ENCODE peak calls at places on chromosomes 1 and 21, in ten cellular contexts. One of them, this sample, is unnamed.

GRCh38 chr1:27568247-27569087 is 35.5 kb downstream of the AHDC1 start:
- DNase-seq in hepatic stellate cell: peak; percentile 94
- DNase-seq in A172: peak; percentile 81
- DNase-seq in substantia nigra: peak; percentile 50
- DNase-seq in EH: peak; percentile 94
- DNase-seq in neuronal stem cell: peak; percentile 91
- DNase-seq in fibroblast of pulmonary artery: peak; percentile 90
- DNase-seq in stimulated activated CD4-positive, alpha-beta T cell treated with anti-CD3 and anti-CD28 coated beads, Interleukin-4, amount 100 ng/mL, for 24 hours: peak; percentile 90
- DNase-seq in HFF-Myc: peak; percentile 61
- DNase-seq in cardiac muscle cell: peak; percentile 96
- DNase-seq in this sample: peak; percentile 88

GRCh38 chr1:214328770-214329455 is 48.0 kb downstream of the SMYD2 start:
- DNase-seq in hepatic stellate cell: peak; percentile 86
- DNase-seq in A172: peak; percentile 90
- DNase-seq in substantia nigra: peak; percentile 71
- DNase-seq in EH: peak; percentile 84
- DNase-seq in neuronal stem cell: peak; percentile 74
- DNase-seq in fibroblast of pulmonary artery: peak; percentile 83
- DNase-seq in stimulated activated CD4-positive, alpha-beta T cell treated with anti-CD3 and anti-CD28 coated beads, Interleukin-4, amount 100 ng/mL, for 24 hours: peak; percentile 77
- DNase-seq in HFF-Myc: peak; percentile 50
- DNase-seq in cardiac muscle cell: peak; percentile 82
- DNase-seq in this sample: peak; percentile 81

GRCh38 chr1:53561488-53562115 is 102.4 kb downstream of the DMRTB1 start:
- DNase-seq in hepatic stellate cell: no peak
- DNase-seq in A172: no peak
- DNase-seq in substantia nigra: no peak
- DNase-seq in EH: no peak
- DNase-seq in neuronal stem cell: no peak
- DNase-seq in fibroblast of pulmonary artery: no peak
- DNase-seq in stimulated activated CD4-positive, alpha-beta T cell treated with anti-CD3 and anti-CD28 coated beads, Interleukin-4, amount 100 ng/mL, for 24 hours: no peak
- DNase-seq in HFF-Myc: no peak
- DNase-seq in cardiac muscle cell: no peak
- DNase-seq in this sample: no peak

GRCh38 chr1:3035871-3036645 is 14.8 kb downstream of the ACTRT2 start:
- DNase-seq in hepatic stellate cell: no peak
- DNase-seq in A172: no peak
- DNase-seq in substantia nigra: no peak
- DNase-seq in EH: no peak
- DNase-seq in neuronal stem cell: no peak
- DNase-seq in fibroblast of pulmonary artery: no peak
- DNase-seq in stimulated activated CD4-positive, alpha-beta T cell treated with anti-CD3 and anti-CD28 coated beads, Interleukin-4, amount 100 ng/mL, for 24 hours: no peak
- DNase-seq in HFF-Myc: no peak
- DNase-seq in cardiac muscle cell: no peak
- DNase-seq in this sample: no peak

GRCh38 chr21:19781881-19782652 is 1216.1 kb upstream of the NCAM2 start:
- DNase-seq in hepatic stellate cell: no peak
- DNase-seq in A172: no peak
- DNase-seq in substantia nigra: no peak
- DNase-seq in EH: no peak
- DNase-seq in neuronal stem cell: no peak
- DNase-seq in fibroblast of pulmonary artery: no peak
- DNase-seq in stimulated activated CD4-positive, alpha-beta T cell treated with anti-CD3 and anti-CD28 coated beads, Interleukin-4, amount 100 ng/mL, for 24 hours: no peak
- DNase-seq in HFF-Myc: no peak
- DNase-seq in cardiac muscle cell: no peak
- DNase-seq in this sample: no peak

GRCh38 chr1:221328371-221328770 is 413.5 kb downstream of the DUSP10 start:
- DNase-seq in hepatic stellate cell: no peak
- DNase-seq in A172: no peak
- DNase-seq in substantia nigra: no peak
- DNase-seq in EH: no peak
- DNase-seq in neuronal stem cell: no peak
- DNase-seq in fibroblast of pulmonary artery: no peak
- DNase-seq in stimulated activated CD4-positive, alpha-beta T cell treated with anti-CD3 and anti-CD28 coated beads, Interleukin-4, amount 100 ng/mL, for 24 hours: no peak
- DNase-seq in HFF-Myc: no peak
- DNase-seq in cardiac muscle cell: no peak
- DNase-seq in this sample: no peak

GRCh38 chr1:159927887-159928431 is 2.7 kb upstream of the TAGLN2 start:
- DNase-seq in hepatic stellate cell: no peak
- DNase-seq in A172: no peak
- DNase-seq in substantia nigra: no peak
- DNase-seq in EH: no peak
- DNase-seq in neuronal stem cell: no peak
- DNase-seq in fibroblast of pulmonary artery: no peak
- DNase-seq in stimulated activated CD4-positive, alpha-beta T cell treated with anti-CD3 and anti-CD28 coated beads, Interleukin-4, amount 100 ng/mL, for 24 hours: no peak
- DNase-seq in HFF-Myc: no peak
- DNase-seq in cardiac muscle cell: no peak
- DNase-seq in this sample: no peak

GRCh38 chr1:24351918-24352637 is 32.9 kb downstream of the GRHL3 start:
- DNase-seq in hepatic stellate cell: peak; percentile 43
- DNase-seq in A172: peak; percentile 47
- DNase-seq in substantia nigra: no peak
- DNase-seq in EH: peak; percentile 78
- DNase-seq in neuronal stem cell: no peak
- DNase-seq in fibroblast of pulmonary artery: peak; percentile 29
- DNase-seq in stimulated activated CD4-positive, alpha-beta T cell treated with anti-CD3 and anti-CD28 coated beads, Interleukin-4, amount 100 ng/mL, for 24 hours: peak; percentile 69
- DNase-seq in HFF-Myc: peak; percentile 26
- DNase-seq in cardiac muscle cell: no peak
- DNase-seq in this sample: no peak

GRCh38 chr1:84344286-84344685 is 42.8 kb downstream of the SAMD13 start:
- DNase-seq in hepatic stellate cell: peak; percentile 11
- DNase-seq in A172: peak; percentile 20
- DNase-seq in substantia nigra: no peak
- DNase-seq in EH: peak; percentile 50
- DNase-seq in neuronal stem cell: no peak
- DNase-seq in fibroblast of pulmonary artery: no peak
- DNase-seq in stimulated activated CD4-positive, alpha-beta T cell treated with anti-CD3 and anti-CD28 coated beads, Interleukin-4, amount 100 ng/mL, for 24 hours: no peak
- DNase-seq in HFF-Myc: no peak
- DNase-seq in cardiac muscle cell: no peak
- DNase-seq in this sample: no peak

GRCh38 chr1:15650433-15650832 is 33.2 kb downstream of the DDI2 start:
- DNase-seq in hepatic stellate cell: no peak
- DNase-seq in A172: no peak
- DNase-seq in substantia nigra: no peak
- DNase-seq in EH: no peak
- DNase-seq in neuronal stem cell: no peak
- DNase-seq in fibroblast of pulmonary artery: no peak
- DNase-seq in stimulated activated CD4-positive, alpha-beta T cell treated with anti-CD3 and anti-CD28 coated beads, Interleukin-4, amount 100 ng/mL, for 24 hours: no peak
- DNase-seq in HFF-Myc: no peak
- DNase-seq in cardiac muscle cell: no peak
- DNase-seq in this sample: no peak

GRCh38 chr21:44708866-44709425 is 2.4 kb downstream of the TSPEAR start:
- DNase-seq in hepatic stellate cell: no peak
- DNase-seq in A172: no peak
- DNase-seq in substantia nigra: no peak
- DNase-seq in EH: no peak
- DNase-seq in neuronal stem cell: no peak
- DNase-seq in fibroblast of pulmonary artery: no peak
- DNase-seq in stimulated activated CD4-positive, alpha-beta T cell treated with anti-CD3 and anti-CD28 coated beads, Interleukin-4, amount 100 ng/mL, for 24 hours: no peak
- DNase-seq in HFF-Myc: no peak
- DNase-seq in cardiac muscle cell: no peak
- DNase-seq in this sample: no peak

GRCh38 chr1:55750020-55750995 is 535.1 kb upstream of the USP24 start:
- DNase-seq in hepatic stellate cell: no peak
- DNase-seq in A172: peak; percentile 46
- DNase-seq in substantia nigra: no peak
- DNase-seq in EH: no peak
- DNase-seq in neuronal stem cell: no peak
- DNase-seq in fibroblast of pulmonary artery: no peak
- DNase-seq in stimulated activated CD4-positive, alpha-beta T cell treated with anti-CD3 and anti-CD28 coated beads, Interleukin-4, amount 100 ng/mL, for 24 hours: no peak
- DNase-seq in HFF-Myc: no peak
- DNase-seq in cardiac muscle cell: no peak
- DNase-seq in this sample: no peak

GRCh38 chr1:168428063-168428731 is 115.6 kb downstream of the XCL2 start:
- DNase-seq in hepatic stellate cell: peak; percentile 72
- DNase-seq in A172: peak; percentile 58
- DNase-seq in substantia nigra: no peak
- DNase-seq in EH: peak; percentile 48
- DNase-seq in neuronal stem cell: no peak
- DNase-seq in fibroblast of pulmonary artery: peak; percentile 33
- DNase-seq in stimulated activated CD4-positive, alpha-beta T cell treated with anti-CD3 and anti-CD28 coated beads, Interleukin-4, amount 100 ng/mL, for 24 hours: no peak
- DNase-seq in HFF-Myc: no peak
- DNase-seq in cardiac muscle cell: peak; percentile 63
- DNase-seq in this sample: no peak

GRCh38 chr1:10820422-10820821 is 24.0 kb upstream of the CASZ1 start:
- DNase-seq in hepatic stellate cell: no peak
- DNase-seq in A172: no peak
- DNase-seq in substantia nigra: no peak
- DNase-seq in EH: no peak
- DNase-seq in neuronal stem cell: no peak
- DNase-seq in fibroblast of pulmonary artery: no peak
- DNase-seq in stimulated activated CD4-positive, alpha-beta T cell treated with anti-CD3 and anti-CD28 coated beads, Interleukin-4, amount 100 ng/mL, for 24 hours: no peak
- DNase-seq in HFF-Myc: no peak
- DNase-seq in cardiac muscle cell: no peak
- DNase-seq in this sample: no peak

GRCh38 chr21:41653944-41654625 is 112.8 kb downstream of the RIPK4 start:
- DNase-seq in hepatic stellate cell: peak; percentile 75
- DNase-seq in A172: peak; percentile 66
- DNase-seq in substantia nigra: no peak
- DNase-seq in EH: peak; percentile 92
- DNase-seq in neuronal stem cell: no peak
- DNase-seq in fibroblast of pulmonary artery: peak; percentile 89
- DNase-seq in stimulated activated CD4-positive, alpha-beta T cell treated with anti-CD3 and anti-CD28 coated beads, Interleukin-4, amount 100 ng/mL, for 24 hours: no peak
- DNase-seq in HFF-Myc: no peak
- DNase-seq in cardiac muscle cell: peak; percentile 91
- DNase-seq in this sample: no peak

GRCh38 chr21:38544681-38545080 is 46.4 kb upstream of the ERG start:
- DNase-seq in hepatic stellate cell: no peak
- DNase-seq in A172: peak; percentile 74
- DNase-seq in substantia nigra: no peak
- DNase-seq in EH: peak; percentile 36
- DNase-seq in neuronal stem cell: no peak
- DNase-seq in fibroblast of pulmonary artery: no peak
- DNase-seq in stimulated activated CD4-positive, alpha-beta T cell treated with anti-CD3 and anti-CD28 coated beads, Interleukin-4, amount 100 ng/mL, for 24 hours: no peak
- DNase-seq in HFF-Myc: no peak
- DNase-seq in cardiac muscle cell: no peak
- DNase-seq in this sample: no peak

GRCh38 chr1:156582388-156583022 is 3.0 kb downstream of the TTC24 start:
- DNase-seq in hepatic stellate cell: no peak
- DNase-seq in A172: no peak
- DNase-seq in substantia nigra: no peak
- DNase-seq in EH: no peak
- DNase-seq in neuronal stem cell: no peak
- DNase-seq in fibroblast of pulmonary artery: no peak
- DNase-seq in stimulated activated CD4-positive, alpha-beta T cell treated with anti-CD3 and anti-CD28 coated beads, Interleukin-4, amount 100 ng/mL, for 24 hours: no peak
- DNase-seq in HFF-Myc: no peak
- DNase-seq in cardiac muscle cell: no peak
- DNase-seq in this sample: no peak

GRCh38 chr1:93648656-93649055 is 33.0 kb downstream of the BCAR3 start:
- DNase-seq in hepatic stellate cell: no peak
- DNase-seq in A172: no peak
- DNase-seq in substantia nigra: no peak
- DNase-seq in EH: no peak
- DNase-seq in neuronal stem cell: no peak
- DNase-seq in fibroblast of pulmonary artery: no peak
- DNase-seq in stimulated activated CD4-positive, alpha-beta T cell treated with anti-CD3 and anti-CD28 coated beads, Interleukin-4, amount 100 ng/mL, for 24 hours: no peak
- DNase-seq in HFF-Myc: no peak
- DNase-seq in cardiac muscle cell: no peak
- DNase-seq in this sample: no peak

GRCh38 chr1:179153217-179153616 is 71.3 kb downstream of the TOR3A start:
- DNase-seq in hepatic stellate cell: no peak
- DNase-seq in A172: no peak
- DNase-seq in substantia nigra: no peak
- DNase-seq in EH: no peak
- DNase-seq in neuronal stem cell: no peak
- DNase-seq in fibroblast of pulmonary artery: no peak
- DNase-seq in stimulated activated CD4-positive, alpha-beta T cell treated with anti-CD3 and anti-CD28 coated beads, Interleukin-4, amount 100 ng/mL, for 24 hours: no peak
- DNase-seq in HFF-Myc: no peak
- DNase-seq in cardiac muscle cell: no peak
- DNase-seq in this sample: no peak

GRCh38 chr1:235999259-235999925 is 65.5 kb downstream of the NID1 start:
- DNase-seq in hepatic stellate cell: peak; percentile 71
- DNase-seq in A172: peak; percentile 98
- DNase-seq in substantia nigra: no peak
- DNase-seq in EH: peak; percentile 98
- DNase-seq in neuronal stem cell: no peak
- DNase-seq in fibroblast of pulmonary artery: peak; percentile 96
- DNase-seq in stimulated activated CD4-positive, alpha-beta T cell treated with anti-CD3 and anti-CD28 coated beads, Interleukin-4, amount 100 ng/mL, for 24 hours: peak; percentile 79
- DNase-seq in HFF-Myc: peak; percentile 90
- DNase-seq in cardiac muscle cell: peak; percentile 89
- DNase-seq in this sample: no peak

GRCh38 chr1:206514821-206515387 is 7.6 kb downstream of the RASSF5 start:
- DNase-seq in hepatic stellate cell: no peak
- DNase-seq in A172: no peak
- DNase-seq in substantia nigra: no peak
- DNase-seq in EH: no peak
- DNase-seq in neuronal stem cell: no peak
- DNase-seq in fibroblast of pulmonary artery: no peak
- DNase-seq in stimulated activated CD4-positive, alpha-beta T cell treated with anti-CD3 and anti-CD28 coated beads, Interleukin-4, amount 100 ng/mL, for 24 hours: no peak
- DNase-seq in HFF-Myc: no peak
- DNase-seq in cardiac muscle cell: no peak
- DNase-seq in this sample: no peak